ENCODE peak calls at places on chromosomes 6 and 20, in nine cellular contexts. Z, I, B, M, E, Q, T, V and S are unnamed samples.
A peak's percentile ranks its signal among the peaks of the same experiment; 100 is the strongest.

GRCh38 chr20:41738584-41739193 is 120.5 kb upstream of the CHD6 start:
- DNase-seq in E (peak; percentile 41), Q (peak; percentile 72), Z (peak; percentile 38), I (no peak), B (peak; percentile 47), T (peak; percentile 61), V (peak; percentile 31), M (no peak), S (no peak)

GRCh38 chr20:56454754-56455153 is 13.7 kb upstream of the RTF2 start:
- DNase-seq in I (no peak), M (no peak), B (no peak), Z (no peak), V (no peak), Q (no peak), E (no peak), T (no peak), S (no peak)

GRCh38 chr6:157411368-157411767 is 30.4 kb downstream of the ZDHHC14 start:
- DNase-seq in M (no peak), E (no peak), Z (no peak), T (no peak), I (no peak), Q (no peak), V (no peak), B (no peak), S (no peak)

GRCh38 chr6:97189767-97190166 is 93.2 kb downstream of the MMS22L start:
- DNase-seq in E (no peak), I (no peak), M (no peak), Z (no peak), Q (no peak), V (peak; percentile 70), B (no peak), T (peak; percentile 68), S (no peak)

GRCh38 chr6:81766482-81767069 is 14.1 kb upstream of the TENT5A start:
- DNase-seq in Q (peak; percentile 44), T (peak; percentile 95), V (peak; percentile 93), I (no peak), E (no peak), Z (peak; percentile 81), M (no peak), B (no peak), S (no peak)

GRCh38 chr20:16216227-16217210 is 356.7 kb downstream of the KIF16B start:
- DNase-seq in Q (no peak), Z (no peak), T (no peak), E (no peak), M (no peak), B (no peak), V (no peak), I (no peak), S (no peak)

GRCh38 chr20:20568604-20569205 is 143.7 kb downstream of the RALGAPA2 start:
- DNase-seq in E (peak; percentile 57), Z (no peak), I (no peak), Q (peak; percentile 61), V (peak; percentile 58), M (no peak), T (peak; percentile 63), B (no peak), S (no peak)

GRCh38 chr6:89351632-89352328 is 742 bp downstream of the UBE2J1 start:
- DNase-seq in I (no peak), B (no peak), T (no peak), E (peak; percentile 38), V (no peak), Z (no peak), Q (peak; percentile 32), M (no peak), S (no peak)

GRCh38 chr6:76984572-76984971 is 478.7 kb downstream of the HTR1B start:
- DNase-seq in I (no peak), T (no peak), Z (no peak), B (no peak), Q (no peak), E (no peak), V (peak; percentile 7), M (no peak), S (no peak)

GRCh38 chr6:84569882-84570281 is 194.5 kb downstream of the TBX18 start:
- DNase-seq in V (no peak), M (no peak), B (no peak), Q (no peak), T (no peak), I (no peak), Z (no peak), E (no peak), S (no peak)

GRCh38 chr20:358891-359555 is 12.1 kb downstream of the NRSN2 start:
- DNase-seq in B (no peak), I (no peak), Z (no peak), T (no peak), M (no peak), E (no peak), Q (no peak), V (no peak), S (no peak)

GRCh38 chr6:3749991-3750323 is 1.6 kb downstream of the PXDC1 start:
- DNase-seq in I (no peak), T (peak; percentile 86), Z (peak; percentile 80), V (peak; percentile 74), M (no peak), Q (peak; percentile 81), B (peak; percentile 63), E (no peak), S (no peak)

GRCh38 chr6:70412797-70413113 is 553 bp upstream of the FAM135A start:
- DNase-seq in M (no peak), V (no peak), T (no peak), I (no peak), Z (no peak), B (no peak), Q (no peak), E (no peak), S (no peak)
- H3K27me3 ChIP-seq in M (no peaks in the 10 kb centered on the region), V (no peaks in the 10 kb centered on the region), T (no peaks in the 10 kb centered on the region), I (no peaks in the 10 kb centered on the region), Z (no peaks in the 10 kb centered on the region), B (no peaks in the 10 kb centered on the region), Q (no peaks in the 10 kb centered on the region), E (no peaks in the 10 kb centered on the region), S (no peaks in the 10 kb centered on the region)

DNA sequence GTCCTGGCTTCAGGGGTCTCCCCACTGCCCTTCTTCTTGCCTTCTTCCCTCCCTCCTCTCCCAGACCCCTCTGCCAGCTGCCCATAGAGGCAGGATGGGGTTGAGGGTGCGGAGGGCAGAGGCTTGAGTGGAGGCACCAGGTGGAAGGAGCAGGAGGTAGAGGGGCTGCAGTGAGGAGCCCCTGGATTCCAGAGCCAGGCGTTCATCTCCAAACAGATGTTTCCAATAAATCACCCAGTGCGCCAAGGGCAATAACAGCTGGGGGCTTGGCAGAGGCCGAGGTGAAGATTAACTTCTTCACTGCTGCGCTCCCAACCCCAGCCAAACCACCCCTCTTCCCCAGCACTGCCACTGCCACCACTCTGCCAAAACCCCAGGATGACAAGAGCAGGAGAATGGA is 10.7 kb downstream of the MDFI start:
- DNase-seq in E (no peak), I (no peak), B (no peak), Q (no peak), Z (no peak), T (no peak), M (no peak), V (no peak), S (no peak)
- H3K36me3 ChIP-seq in E (no peaks in the 10 kb centered on the region), I (no peaks in the 10 kb centered on the region), B (no peaks in the 10 kb centered on the region), Q (no peaks in the 10 kb centered on the region), Z (no peaks in the 10 kb centered on the region), T (peaks cover 18% of the 10 kb centered on the region), M (no peaks in the 10 kb centered on the region), V (no peaks in the 10 kb centered on the region), S (no peaks in the 10 kb centered on the region)

GRCh38 chr20:13524339-13524738 is 114.4 kb downstream of the TASP1 start:
- DNase-seq in B (no peak), Q (no peak), T (no peak), V (no peak), E (no peak), Z (no peak), M (no peak), I (no peak), S (no peak)
- H3K27me3 ChIP-seq in B (no peaks in the 10 kb centered on the region), Q (no peaks in the 10 kb centered on the region), T (no peaks in the 10 kb centered on the region), V (no peaks in the 10 kb centered on the region), E (no peaks in the 10 kb centered on the region), Z (no peaks in the 10 kb centered on the region), M (no peaks in the 10 kb centered on the region), I (no peaks in the 10 kb centered on the region), S (no peaks in the 10 kb centered on the region)

GRCh38 chr20:48437146-48437545 is 390.7 kb downstream of the PREX1 start:
- DNase-seq in B (no peak), E (no peak), T (no peak), I (no peak), V (no peak), Q (no peak), M (no peak), Z (no peak), S (no peak)

GRCh38 chr20:48431635-48432034 is 396.2 kb downstream of the PREX1 start:
- DNase-seq in B (no peak), Z (no peak), M (no peak), E (no peak), Q (no peak), T (no peak), V (no peak), I (no peak), S (no peak)

DNA sequence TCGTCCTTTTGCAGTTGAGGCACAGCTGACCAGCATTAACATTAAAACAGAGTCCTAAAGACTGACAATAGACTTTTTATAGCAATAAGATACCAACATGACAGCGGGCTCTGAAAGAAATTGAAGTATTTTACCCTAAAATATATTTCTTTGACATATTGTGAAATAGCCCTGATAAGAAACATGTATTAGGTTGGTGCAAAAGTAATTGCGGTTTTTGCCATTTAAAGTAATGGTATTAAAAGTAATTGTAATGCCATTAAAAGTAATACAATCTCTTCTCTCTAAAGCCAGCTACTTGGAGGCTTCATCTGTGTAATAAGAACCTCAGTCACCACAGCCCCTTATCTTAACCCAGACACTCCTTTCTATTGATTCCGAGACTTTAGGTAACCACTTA is 394.6 kb downstream of the PREX1 start:
- DNase-seq in M (no peak), T (no peak), Z (no peak), B (no peak), I (no peak), E (no peak), Q (no peak), V (no peak), S (no peak)
- H3K36me3 ChIP-seq in M (no peaks in the 10 kb centered on the region), T (no peaks in the 10 kb centered on the region), Z (no peaks in the 10 kb centered on the region), B (no peaks in the 10 kb centered on the region), I (no peaks in the 10 kb centered on the region), E (no peaks in the 10 kb centered on the region), Q (no peaks in the 10 kb centered on the region), V (no peaks in the 10 kb centered on the region), S (no peaks in the 10 kb centered on the region)